ENCODE peak calls at places on chromosomes 6 and 20, in five cellular contexts. One of them, this sample, is unnamed. For H3K4me1, the result is how much of the 10 kb centered on the place peaks cover.

GRCh38 chr6:120077489-120077888 is 727.9 kb upstream of the MAN1A1 start:
- DNase-seq in spleen: no peak
- DNase-seq in small intestine: no peak
- DNase-seq in pancreas: no peak
- DNase-seq in K562: no peak
- DNase-seq in this sample: peak

GRCh38 chr6:75230484-75231325 is 12.9 kb downstream of the COX7A2 start:
- DNase-seq in pancreas: no peak
- DNase-seq in spleen: no peak
- DNase-seq in small intestine: peak
- DNase-seq in K562: peak
- DNase-seq in this sample: peak

GRCh38 chr6:168116975-168117899 is 38.2 kb upstream of the FRMD1 start:
- DNase-seq in K562: peak
- DNase-seq in spleen: peak
- DNase-seq in small intestine: peak
- DNase-seq in pancreas: peak
- DNase-seq in this sample: no peak

GRCh38 chr6:14681699-14682487 is 564.0 kb upstream of the JARID2 start:
- DNase-seq in pancreas: no peak
- DNase-seq in spleen: no peak
- DNase-seq in small intestine: no peak
- DNase-seq in K562: no peak
- DNase-seq in this sample: no peak

GRCh38 chr20:24987873-24988835 is 4.4 kb downstream of the APMAP start:
- DNase-seq in small intestine: no peak
- DNase-seq in spleen: peak
- DNase-seq in K562: no peak
- DNase-seq in pancreas: no peak
- DNase-seq in this sample: no peak

GRCh38 chr6:116557863-116558262 is 4.3 kb downstream of the CALHM4 start:
- DNase-seq in K562: no peak
- DNase-seq in pancreas: no peak
- DNase-seq in small intestine: peak
- DNase-seq in spleen: no peak
- DNase-seq in this sample: no peak

GRCh38 chr20:48339147-48339985 is 488.4 kb downstream of the PREX1 start:
- DNase-seq in pancreas: no peak
- DNase-seq in spleen: no peak
- DNase-seq in K562: no peak
- DNase-seq in small intestine: no peak
- DNase-seq in this sample: no peak

GRCh38 chr20:20034486-20034885 is 17.3 kb downstream of the NAA20 start:
- DNase-seq in pancreas: no peak
- DNase-seq in small intestine: no peak
- DNase-seq in K562: no peak
- DNase-seq in spleen: no peak
- DNase-seq in this sample: peak

GRCh38 chr20:17622851-17623508 is 53.1 kb downstream of the DSTN start:
- DNase-seq in small intestine: no peak
- DNase-seq in spleen: peak
- DNase-seq in pancreas: no peak
- DNase-seq in K562: no peak
- DNase-seq in this sample: no peak

GRCh38 chr6:75601608-75602163 is at the start of gene SENP6:
- DNase-seq in spleen: peak
- DNase-seq in K562: peak
- DNase-seq in pancreas: peak
- DNase-seq in small intestine: peak
- DNase-seq in this sample: peak

GRCh38 chr6:154758125-154758524 is 24.9 kb downstream of the SCAF8 start:
- DNase-seq in K562: no peak
- DNase-seq in small intestine: no peak
- DNase-seq in pancreas: no peak
- DNase-seq in spleen: no peak
- DNase-seq in this sample: no peak

GRCh38 chr6:5619249-5619648 is 357.9 kb downstream of the FARS2 start:
- DNase-seq in pancreas: no peak
- DNase-seq in spleen: peak
- DNase-seq in small intestine: no peak
- DNase-seq in K562: no peak
- DNase-seq in this sample: no peak

GRCh38 chr20:44702776-44703175 is 12.4 kb upstream of the CCN5 start:
- DNase-seq in small intestine: no peak
- DNase-seq in pancreas: no peak
- DNase-seq in K562: no peak
- DNase-seq in spleen: peak
- DNase-seq in this sample: peak

GRCh38 chr6:163083141-163083540 is 331.4 kb upstream of the QKI start:
- DNase-seq in small intestine: no peak
- DNase-seq in K562: no peak
- DNase-seq in spleen: no peak
- DNase-seq in pancreas: no peak
- DNase-seq in this sample: no peak

GRCh38 chr20:62791301-62792181 is 4.7 kb upstream of the MRGBP start:
- DNase-seq in spleen: peak
- DNase-seq in pancreas: peak
- DNase-seq in small intestine: peak
- DNase-seq in K562: peak
- DNase-seq in this sample: peak

GRCh38 chr6:106642476-106642875 is 13.1 kb downstream of the QRSL1 start:
- DNase-seq in pancreas: no peak
- DNase-seq in small intestine: no peak
- DNase-seq in K562: no peak
- DNase-seq in spleen: no peak
- DNase-seq in this sample: no peak

GRCh38 chr6:158536084-158536890 is 23.6 kb upstream of the TMEM181 start:
- DNase-seq in pancreas: peak
- DNase-seq in small intestine: peak
- DNase-seq in K562: peak
- DNase-seq in spleen: peak
- DNase-seq in this sample: peak

GRCh38 chr6:6711832-6712231 is 123.3 kb downstream of the LY86 start:
- DNase-seq in pancreas: no peak
- DNase-seq in spleen: peak
- DNase-seq in small intestine: no peak
- DNase-seq in K562: no peak
- DNase-seq in this sample: no peak

GRCh38 chr20:8043687-8044278 is 24.2 kb upstream of the TMX4 start:
- DNase-seq in spleen: no peak
- DNase-seq in K562: peak
- DNase-seq in pancreas: no peak
- DNase-seq in small intestine: peak
- DNase-seq in this sample: peak

GRCh38 chr6:164928041-164928321 is 381.4 kb downstream of the C6orf118 start:
- DNase-seq in small intestine: no peak
- DNase-seq in pancreas: no peak
- DNase-seq in K562: no peak
- DNase-seq in spleen: no peak
- DNase-seq in this sample: no peak

GRCh38 chr6:342832-343179 is 48.7 kb upstream of the IRF4 start:
- DNase-seq in spleen: peak
- DNase-seq in small intestine: no peak
- DNase-seq in pancreas: no peak
- DNase-seq in K562: no peak
- DNase-seq in this sample: no peak

GRCh38 chr6:79687759-79688158 is 56.6 kb downstream of the SH3BGRL2 start:
- DNase-seq in small intestine: peak
- DNase-seq in pancreas: no peak
- DNase-seq in spleen: no peak
- DNase-seq in K562: no peak
- DNase-seq in this sample: no peak

GRCh38 chr6:30883743-30884520 is at the start of gene DDR1:
- DNase-seq in spleen: peak
- DNase-seq in K562: peak
- DNase-seq in pancreas: peak
- DNase-seq in small intestine: peak
- DNase-seq in this sample: peak

GRCh38 chr6:87122477-87122876 is 27.6 kb upstream of the CGA start:
- DNase-seq in small intestine: no peak
- DNase-seq in spleen: no peak
- DNase-seq in K562: no peak
- DNase-seq in pancreas: no peak
- DNase-seq in this sample: no peak

GRCh38 chr20:62014889-62015375 is 50.7 kb downstream of the TAF4 start:
- DNase-seq in K562: no peak
- DNase-seq in small intestine: no peak
- DNase-seq in spleen: no peak
- DNase-seq in pancreas: no peak
- DNase-seq in this sample: no peak

GRCh38 chr20:52234302-52235045 is 42.9 kb upstream of the ZFP64 start:
- DNase-seq in small intestine: no peak
- DNase-seq in spleen: no peak
- DNase-seq in pancreas: no peak
- DNase-seq in K562: no peak
- DNase-seq in this sample: no peak

GRCh38 chr6:10237284-10238043 is 177.4 kb downstream of the TFAP2A start:
- DNase-seq in small intestine: peak
- DNase-seq in spleen: no peak
- DNase-seq in K562: no peak
- DNase-seq in pancreas: no peak
- DNase-seq in this sample: no peak

GRCh38 chr20:44576297-44576696 is 6.1 kb upstream of the PKIG start:
- DNase-seq in K562: peak
- DNase-seq in pancreas: no peak
- DNase-seq in small intestine: no peak
- DNase-seq in spleen: no peak
- DNase-seq in this sample: no peak

GRCh38 chr6:165552248-165552736 is 110.7 kb downstream of the PDE10A start:
- DNase-seq in K562: no peak
- DNase-seq in spleen: no peak
- DNase-seq in pancreas: no peak
- DNase-seq in small intestine: peak
- DNase-seq in this sample: no peak

GRCh38 chr6:74114428-74114827 is 418.4 kb downstream of the CD109 start:
- DNase-seq in pancreas: no peak
- DNase-seq in K562: no peak
- DNase-seq in spleen: no peak
- DNase-seq in small intestine: no peak
- DNase-seq in this sample: no peak

GRCh38 chr6:56279346-56280080 is 32.1 kb upstream of the COL21A1 start:
- DNase-seq in small intestine: peak
- DNase-seq in spleen: no peak
- DNase-seq in pancreas: no peak
- DNase-seq in K562: no peak
- DNase-seq in this sample: no peak

GRCh38 chr6:41644297-41644879 is 6.1 kb downstream of the MDFI start:
- DNase-seq in spleen: peak
- DNase-seq in small intestine: no peak
- DNase-seq in K562: no peak
- DNase-seq in pancreas: no peak
- DNase-seq in this sample: no peak

GRCh38 chr6:106729848-106730247 is 100.5 kb downstream of the QRSL1 start:
- DNase-seq in pancreas: no peak
- DNase-seq in K562: no peak
- DNase-seq in spleen: no peak
- DNase-seq in small intestine: no peak
- DNase-seq in this sample: no peak

GRCh38 chr20:35729836-35730582 is 12.1 kb downstream of the RBM39 start:
- DNase-seq in pancreas: no peak
- DNase-seq in K562: no peak
- DNase-seq in small intestine: no peak
- DNase-seq in spleen: no peak
- DNase-seq in this sample: no peak
- H3K4me1 ChIP-seq in pancreas: under half
- H3K4me1 ChIP-seq in K562: under half
- H3K4me1 ChIP-seq in small intestine: under half
- H3K4me1 ChIP-seq in spleen: half or more
- H3K4me1 ChIP-seq in this sample: under half

GRCh38 chr6:8432614-8433013 is 2.7 kb downstream of the SLC35B3 start:
- DNase-seq in spleen: no peak
- DNase-seq in pancreas: no peak
- DNase-seq in K562: no peak
- DNase-seq in small intestine: no peak
- DNase-seq in this sample: no peak
- H3K4me3 ChIP-seq in spleen: no peak
- H3K4me3 ChIP-seq in pancreas: no peak
- H3K4me3 ChIP-seq in K562: no peak
- H3K4me3 ChIP-seq in small intestine: no peak
- H3K4me3 ChIP-seq in this sample: no peak

DNA sequence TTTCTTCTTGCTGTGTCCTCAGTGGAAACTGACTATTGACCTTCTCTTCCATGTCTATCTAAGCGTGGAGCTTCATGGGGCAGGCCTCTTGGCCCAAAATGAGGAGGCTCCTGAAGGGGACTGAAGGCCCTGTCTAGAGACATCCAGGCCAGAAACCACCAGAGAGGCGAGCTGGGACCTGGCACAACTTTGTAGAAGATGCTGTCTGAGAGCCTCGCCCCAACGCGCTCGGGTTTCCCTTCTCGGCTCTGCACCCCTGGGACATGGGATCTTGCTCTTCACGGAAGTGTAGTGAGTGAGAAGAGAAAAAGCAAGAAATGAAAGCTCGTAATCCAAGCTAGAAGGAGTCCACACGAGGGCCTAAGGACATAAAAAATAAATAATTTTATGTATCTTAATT is 96.8 kb downstream of the GMPR start:
- DNase-seq in K562: no peak
- DNase-seq in spleen: no peak
- DNase-seq in small intestine: no peak
- DNase-seq in pancreas: no peak
- DNase-seq in this sample: no peak
- H3K4me1 ChIP-seq in K562: under half
- H3K4me1 ChIP-seq in spleen: half or more
- H3K4me1 ChIP-seq in small intestine: under half
- H3K4me1 ChIP-seq in pancreas: under half
- H3K4me1 ChIP-seq in this sample: half or more

GRCh38 chr6:156850356-156850755 is 73.2 kb downstream of the ARID1B start:
- DNase-seq in spleen: no peak
- DNase-seq in pancreas: no peak
- DNase-seq in small intestine: no peak
- DNase-seq in K562: no peak
- DNase-seq in this sample: no peak

GRCh38 chr6:156852858-156853216 is 75.7 kb downstream of the ARID1B start:
- DNase-seq in spleen: no peak
- DNase-seq in pancreas: no peak
- DNase-seq in K562: no peak
- DNase-seq in small intestine: no peak
- DNase-seq in this sample: no peak

GRCh38 chr6:156849806-156850205 is 72.6 kb downstream of the ARID1B start:
- DNase-seq in pancreas: no peak
- DNase-seq in small intestine: no peak
- DNase-seq in spleen: no peak
- DNase-seq in K562: no peak
- DNase-seq in this sample: no peak

GRCh38 chr6:156852147-156852857 is 75.1 kb downstream of the ARID1B start:
- DNase-seq in pancreas: no peak
- DNase-seq in K562: no peak
- DNase-seq in small intestine: no peak
- DNase-seq in spleen: no peak
- DNase-seq in this sample: no peak

DNA sequence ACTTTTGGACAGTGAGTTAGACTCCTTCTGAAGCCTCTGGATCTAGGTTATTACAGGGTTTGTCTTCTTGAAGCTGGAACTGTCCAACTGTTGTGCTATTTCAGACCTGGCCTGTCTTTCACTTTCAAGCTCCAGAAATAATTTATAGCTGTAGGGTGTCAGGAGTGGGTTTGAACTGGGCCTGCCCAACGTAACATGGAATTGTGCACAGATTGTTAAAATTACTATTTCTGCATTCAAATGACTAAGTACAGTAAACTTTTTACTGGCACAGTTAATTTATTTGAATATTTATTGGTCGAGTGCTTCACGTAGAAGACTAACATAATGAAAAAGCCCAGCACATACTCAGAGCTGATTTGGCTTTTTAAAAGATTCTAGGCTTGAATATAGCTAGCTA is 74.3 kb downstream of the ARID1B start:
- DNase-seq in spleen: no peak
- DNase-seq in small intestine: no peak
- DNase-seq in K562: no peak
- DNase-seq in pancreas: no peak
- DNase-seq in this sample: no peak
- H3K4me3 ChIP-seq in spleen: no peak
- H3K4me3 ChIP-seq in small intestine: no peak
- H3K4me3 ChIP-seq in K562: no peak
- H3K4me3 ChIP-seq in pancreas: no peak
- H3K4me3 ChIP-seq in this sample: no peak